ENCODE peak calls at places on chromosomes 7 and 10, in seven cellular contexts. X is HCT116, K is PC-3, H is mesenchymal stem cell, C is neuronal stem cell, L is SK-N-SH, B is neural progenitor cell. J is an unnamed sample.
A peak's percentile ranks its signal among the peaks of the same experiment; 100 is the strongest.

GRCh38 chr7:133480868-133481267 is 228.0 kb downstream of the EXOC4 start:
- DNase-seq in X (no peak), K (no peak), H (no peak), C (no peak), L (no peak), B (no peak), J (no peak)

GRCh38 chr7:28678421-28678965 is 266.2 kb downstream of the CREB5 start:
- DNase-seq in X (no peak), K (no peak), H (peak; percentile 31), C (no peak), L (no peak), B (no peak), J (peak; percentile 18)

GRCh38 chr10:42367532-42368230 is 270.7 kb downstream of the ZNF33B start:
- DNase-seq in X (no peak), K (peak; percentile 98), H (no peak), C (peak; percentile 20), L (peak; percentile 92), B (no peak), J (peak; percentile 95)

GRCh38 chr10:86673216-86673826 is 5.0 kb downstream of the LDB3 start:
- DNase-seq in X (no peak), K (no peak), H (no peak), C (no peak), L (peak; percentile 61), B (no peak), J (no peak)

GRCh38 chr7:32061346-32061745 is 8.9 kb downstream of the PDE1C start:
- DNase-seq in X (no peak), K (no peak), H (no peak), C (no peak), L (no peak), B (no peak), J (no peak)

GRCh38 chr7:29955799-29956476 is 33.7 kb downstream of the SCRN1 start:
- DNase-seq in X (no peak), K (no peak), H (no peak), C (no peak), L (no peak), B (no peak), J (no peak)

GRCh38 chr7:90188281-90188680 is 23.3 kb upstream of the STEAP2 start:
- DNase-seq in X (no peak), K (no peak), H (no peak), C (no peak), L (no peak), B (no peak), J (no peak)

GRCh38 chr7:38851321-38851720 is 57.7 kb downstream of the VPS41 start:
- DNase-seq in X (no peak), K (no peak), H (no peak), C (no peak), L (no peak), B (no peak), J (no peak)

GRCh38 chr10:35822316-35822715 is 180.2 kb upstream of the FZD8 start:
- DNase-seq in X (no peak), K (peak; percentile 36), H (peak; percentile 76), C (no peak), L (no peak), B (peak; percentile 49), J (peak; percentile 88)

GRCh38 chr10:51439645-51440044 is 259.8 kb downstream of the CSTF2T start:
- DNase-seq in X (no peak), K (no peak), H (no peak), C (no peak), L (no peak), B (no peak), J (no peak)

GRCh38 chr7:151992375-151992774 is 33.1 kb upstream of the GALNT11 start:
- DNase-seq in X (peak; percentile 85), K (peak; percentile 68), H (peak; percentile 19), C (peak; percentile 43), L (peak; percentile 86), B (peak; percentile 78), J (no peak)

GRCh38 chr10:25768167-25768566 is 165.9 kb upstream of the MYO3A start:
- DNase-seq in X (no peak), K (no peak), H (no peak), C (no peak), L (peak; percentile 11), B (no peak), J (no peak)

GRCh38 chr10:114151892-114152291 is 22.1 kb downstream of the CCDC186 start:
- DNase-seq in X (no peak), K (no peak), H (no peak), C (no peak), L (no peak), B (no peak), J (no peak)
- H2AFZ ChIP-seq in X (no peak overlapping the region), K (peak overlapping the region; percentile 37), H (no peak overlapping the region), C (no peak overlapping the region), L (no peak overlapping the region), B (no peak overlapping the region), J (no peak overlapping the region)

GRCh38 chr7:44077681-44078091 is 4.6 kb downstream of the POLM start:
- DNase-seq in X (no peak), K (no peak), H (no peak), C (no peak), L (no peak), B (no peak), J (peak; percentile 34)
- H3K36me3 ChIP-seq in X (peaks cover 33% of the 10 kb centered on the region), K (peaks cover 18% of the 10 kb centered on the region), H (peaks cover 83% of the 10 kb centered on the region), C (peaks cover 48% of the 10 kb centered on the region), L (peaks cover 22% of the 10 kb centered on the region), B (no peaks in the 10 kb centered on the region), J (peaks cover 51% of the 10 kb centered on the region)

GRCh38 chr7:74362262-74362661 is 73.1 kb downstream of the CLIP2 start:
- DNase-seq in X (no peak), K (no peak), H (peak; percentile 63), C (no peak), L (peak; percentile 15), B (no peak), J (peak; percentile 25)

GRCh38 chr7:74364061-74364460 is 74.9 kb downstream of the CLIP2 start:
- DNase-seq in X (no peak), K (peak; percentile 15), H (no peak), C (no peak), L (peak; percentile 46), B (peak; percentile 26), J (peak; percentile 50)

GRCh38 chr7:74360008-74360407 is 70.8 kb downstream of the CLIP2 start:
- DNase-seq in X (no peak), K (no peak), H (no peak), C (no peak), L (no peak), B (no peak), J (peak; percentile 29)

DNA sequence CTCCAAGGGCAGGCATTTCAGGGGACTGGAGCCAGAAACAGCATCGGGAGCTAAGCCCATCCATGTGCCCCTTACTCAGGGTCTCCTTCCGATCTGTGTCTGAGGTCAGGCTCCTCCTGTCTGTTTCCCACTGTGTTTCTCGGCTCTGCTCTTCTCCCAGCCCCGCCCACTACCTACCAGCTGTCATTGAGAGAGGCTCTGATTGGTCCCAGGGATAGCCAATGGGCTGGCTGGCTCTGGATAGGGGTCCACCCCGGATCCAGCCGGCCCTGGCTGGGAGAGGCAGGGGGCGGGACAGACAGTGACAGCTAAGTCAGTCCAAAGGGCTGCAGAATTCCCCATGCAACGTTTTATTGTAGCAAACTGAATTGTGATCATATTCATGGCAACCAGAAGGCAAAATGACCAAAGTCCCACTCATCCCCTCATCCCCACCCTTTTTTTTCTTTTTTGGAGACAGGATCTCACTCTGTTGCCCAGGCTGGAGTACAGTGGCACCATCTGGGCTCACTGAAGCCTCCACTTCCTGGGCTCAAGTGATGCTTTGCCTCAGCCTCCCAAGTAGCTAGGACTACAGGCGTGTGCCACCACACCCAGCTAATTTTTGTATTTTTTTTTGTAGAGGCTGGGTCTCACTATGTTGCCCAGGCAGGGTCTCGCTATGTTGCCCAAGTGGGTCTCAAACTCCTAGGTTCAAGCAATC is 76.3 kb downstream of the CLIP2 start:
- DNase-seq in X (peak; percentile 28), K (peak; percentile 40), H (peak; percentile 80), C (peak; percentile 73), L (peak; percentile 100), B (peak; percentile 95), J (peak; percentile 96)
- H2AFZ ChIP-seq in X (no peak overlapping the region), K (no peak overlapping the region), H (no peak overlapping the region), C (no peak overlapping the region), L (no peak overlapping the region), B (no peak overlapping the region), J (no peak overlapping the region)

GRCh38 chr10:59587083-59587755 is 122.4 kb downstream of the SLC16A9 start:
- DNase-seq in X (no peak), K (peak; percentile 100), H (no peak), C (no peak), L (no peak), B (no peak), J (no peak)
- H3K36me3 ChIP-seq in X (no peaks in the 10 kb centered on the region), K (no peaks in the 10 kb centered on the region), H (no peaks in the 10 kb centered on the region), C (no peaks in the 10 kb centered on the region), L (no peaks in the 10 kb centered on the region), B (no peaks in the 10 kb centered on the region), J (no peaks in the 10 kb centered on the region)

GRCh38 chr7:54187886-54188518 is 354.2 kb upstream of the VSTM2A start:
- DNase-seq in X (no peak), K (no peak), H (no peak), C (no peak), L (no peak), B (no peak), J (no peak)
- H2AFZ ChIP-seq in X (no peak overlapping the region), K (no peak overlapping the region), H (no peak overlapping the region), C (no peak overlapping the region), L (no peak overlapping the region), B (no peak overlapping the region), J (no peak overlapping the region)

DNA sequence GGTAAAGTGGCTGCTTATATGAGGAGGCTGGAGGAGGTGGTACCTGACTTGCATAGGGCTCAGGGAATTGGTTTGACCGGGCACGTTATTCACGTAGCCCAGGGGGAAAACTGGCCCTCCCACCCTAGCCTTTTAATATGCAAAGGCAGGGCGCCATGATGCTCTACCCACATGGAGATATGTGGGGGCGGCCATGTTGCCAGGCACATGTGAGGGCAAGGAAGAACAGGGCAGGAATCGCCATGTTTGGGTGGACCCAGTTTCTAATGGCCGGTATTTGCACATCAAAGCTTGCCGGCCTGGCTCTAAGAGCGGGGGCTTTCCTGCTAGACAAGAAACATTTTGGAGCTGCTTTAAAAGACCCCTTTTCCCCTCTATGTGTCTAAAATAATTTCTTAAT is 949.7 kb upstream of the C7orf33 start:
- DNase-seq in X (no peak), K (no peak), H (no peak), C (no peak), L (no peak), B (no peak), J (no peak)
- H3K36me3 ChIP-seq in X (no peaks in the 10 kb centered on the region), K (no peaks in the 10 kb centered on the region), H (no peaks in the 10 kb centered on the region), C (no peaks in the 10 kb centered on the region), L (no peaks in the 10 kb centered on the region), B (no peaks in the 10 kb centered on the region), J (no peaks in the 10 kb centered on the region)